ENCODE peak calls at places on chromosome 5, in four cellular contexts. M is PC-3, N is endodermal cell, F is K562. W is an unnamed sample.

GRCh38 chr5:105506692-105507277 is 1944.2 kb upstream of the NUDT12 start:
- DNase-seq in F (peak; percentile 24), M (peak; percentile 46), N (peak; percentile 79), W (peak; percentile 55)

GRCh38 chr5:158700231-158700996 is 399.3 kb downstream of the EBF1 start:
- DNase-seq in N (no peak), M (no peak), F (no peak), W (no peak)

GRCh38 chr5:179120421-179120861 is 60.3 kb downstream of the ZNF354C start:
- DNase-seq in N (peak; percentile 28), F (no peak), M (no peak), W (no peak)

GRCh38 chr5:135444881-135445280 is 2.3 kb downstream of the DCANP1 start:
- DNase-seq in M (no peak), F (no peak), N (peak; percentile 30), W (peak; percentile 2)

GRCh38 chr5:125317546-125317995 is 571.1 kb upstream of the ZNF608 start:
- DNase-seq in N (no peak), M (no peak), F (no peak), W (peak; percentile 16)

GRCh38 chr5:148836272-148837250 is 10.2 kb downstream of the ADRB2 start:
- DNase-seq in N (no peak), F (no peak), M (peak; percentile 52), W (no peak)

GRCh38 chr5:3601929-3602712 is 6.5 kb downstream of the IRX1 start:
- DNase-seq in N (peak; percentile 69), M (no peak), F (no peak), W (peak; percentile 12)

GRCh38 chr5:147901555-147901954 is 4.8 kb downstream of the C5orf46 start:
- DNase-seq in N (no peak), M (peak; percentile 54), F (no peak), W (no peak)

GRCh38 chr5:7396169-7397004 is 449 bp downstream of the ADCY2 start:
- DNase-seq in N (peak; percentile 74), F (no peak), M (peak; percentile 9), W (no peak)

GRCh38 chr5:176541338-176542134 is 4.3 kb upstream of the RNF44 start:
- DNase-seq in M (peak; percentile 31), F (peak; percentile 87), N (peak; percentile 91), W (peak; percentile 69)

GRCh38 chr5:27474395-27474794 is 436.0 kb upstream of the CDH9 start:
- DNase-seq in N (no peak), F (no peak), M (no peak), W (no peak)

GRCh38 chr5:96997265-96997859 is 61.5 kb downstream of the LNPEP start:
- DNase-seq in F (peak; percentile 56), M (peak; percentile 63), N (no peak), W (peak; percentile 24)

GRCh38 chr5:176497852-176498251 is 39.4 kb downstream of the RNF44 start:
- DNase-seq in N (no peak), M (peak; percentile 69), F (no peak), W (no peak)

GRCh38 chr5:59182722-59183121 is 599.8 kb downstream of the RAB3C start:
- DNase-seq in F (no peak), M (no peak), N (no peak), W (no peak)

GRCh38 chr5:41587668-41588067 is 77.3 kb upstream of the PLCXD3 start:
- DNase-seq in F (no peak), N (no peak), M (no peak), W (no peak)

GRCh38 chr5:137496919-137497318 is 2.2 kb downstream of the SPOCK1 start:
- DNase-seq in N (no peak), M (no peak), F (no peak), W (no peak)
- H3K4me3 ChIP-seq in N (no peak overlapping the region), M (no peak overlapping the region), F (no peak overlapping the region), W (no peak overlapping the region)

GRCh38 chr5:78527054-78527884 is 121.3 kb downstream of the LHFPL2 start:
- DNase-seq in N (peak; percentile 70), F (peak; percentile 82), M (peak; percentile 52), W (no peak)
- H3K27ac ChIP-seq in N (no peak overlapping the region), F (peak overlapping the region; percentile 53), M (peak overlapping the region; percentile 93), W (no peak overlapping the region)

GRCh38 chr5:111071413-111071812 is at the start of gene TSLP:
- DNase-seq in F (no peak), N (no peak), M (no peak), W (no peak)

GRCh38 chr5:111075520-111075919 is 4.0 kb downstream of the TSLP start:
- DNase-seq in F (no peak), M (peak; percentile 87), N (no peak), W (no peak)

GRCh38 chr5:111070272-111071134 is 1.0 kb upstream of the TSLP start:
- DNase-seq in N (peak; percentile 89), F (no peak), M (no peak), W (peak; percentile 64)

GRCh38 chr5:111074244-111074643 is 2.7 kb downstream of the TSLP start:
- DNase-seq in F (no peak), M (no peak), N (no peak), W (no peak)

GRCh38 chr5:111072949-111073682 is 1.6 kb downstream of the TSLP start:
- DNase-seq in N (peak; percentile 92), F (peak; percentile 80), M (no peak), W (peak; percentile 49)
- TF ChIP-seq CTCF in N (peak; percentile 12), F (peak; percentile 16), M (no peak), W (no peak)

GRCh38 chr5:101915559-101915958 is 380.5 kb downstream of the SLCO4C1 start:
- DNase-seq in N (peak; percentile 35), M (peak; percentile 75), F (no peak), W (no peak)
- H3K4me3 ChIP-seq in N (no peak overlapping the region), M (peak overlapping the region; percentile 39), F (no peak overlapping the region), W (no peak overlapping the region)

DNA sequence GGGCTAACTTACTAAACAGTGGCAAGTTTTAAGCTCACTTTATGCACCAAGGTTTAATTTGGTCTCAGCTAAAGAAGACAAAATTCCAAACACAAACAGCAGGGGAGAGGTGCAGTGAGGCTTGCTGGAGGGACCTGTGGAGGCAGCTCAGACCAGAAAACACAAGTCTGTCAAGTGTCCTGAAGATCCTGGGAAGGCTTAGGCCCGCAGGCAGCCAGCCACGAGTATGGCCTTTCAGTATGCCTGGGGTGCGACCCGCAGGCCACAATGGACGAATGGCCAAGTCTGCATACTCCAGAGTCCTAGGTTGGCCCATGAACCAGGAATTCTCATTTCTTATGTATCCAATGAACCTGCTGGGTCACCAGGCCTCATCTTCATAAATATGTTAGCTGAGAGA is 9.3 kb downstream of the CCNI2 start:
- DNase-seq in F (no peak), N (peak; percentile 34), M (no peak), W (no peak)
- H3K27ac ChIP-seq in F (no peak overlapping the region), N (no peak overlapping the region), M (no peak overlapping the region), W (no peak overlapping the region)

GRCh38 chr5:150598821-150599273 is 41.6 kb upstream of the SYNPO start:
- DNase-seq in M (no peak), F (no peak), N (no peak), W (no peak)

GRCh38 chr5:150599917-150600511 is 40.4 kb upstream of the SYNPO start:
- DNase-seq in M (peak; percentile 65), N (no peak), F (no peak), W (no peak)

GRCh38 chr5:150598046-150598445 is 42.4 kb upstream of the SYNPO start:
- DNase-seq in F (no peak), N (no peak), M (no peak), W (no peak)

GRCh38 chr5:150600951-150601773 is 39.3 kb upstream of the SYNPO start:
- DNase-seq in M (no peak), F (no peak), N (no peak), W (no peak)

GRCh38 chr5:150599281-150599680 is 41.2 kb upstream of the SYNPO start:
- DNase-seq in N (no peak), F (no peak), M (no peak), W (no peak)
- TF ChIP-seq CTCF in N (no peak), F (no peak), M (no peak), W (no peak)